ENCODE peak calls at places on chromosome 3, in nine cellular contexts. W is B cell; O is LoVo; G is T-helper 9 cell; E is activated naive CD8-positive, alpha-beta T cell treated with anti-CD3 and anti-CD28 coated beads, Interleukin-2, amount 50 U/mL, for 16 hours; M is cerebellar cortex; B is uterus; N is fibroblast of pulmonary artery; D is skeletal muscle cell. S is an unnamed sample.

GRCh38 chr3:46921041-46921440 is 43.5 kb downstream of the PTH1R start:
- DNase-seq in G (no peak), D (no peak), W (no peak), M (no peak), O (no peak), N (no peak), B (no peak), E (no peak), S (no peak)

GRCh38 chr3:100537646-100538338 is 45.4 kb downstream of the TMEM45A start:
- DNase-seq in E (no peak), M (no peak), B (no peak), G (no peak), D (no peak), W (no peak), O (no peak), N (no peak), S (no peak)

GRCh38 chr3:37996785-37997301 is 6.3 kb downstream of the VILL start:
- DNase-seq in B (peak), O (peak), G (peak), N (peak), M (peak), W (peak), E (peak), D (peak), S (peak)

GRCh38 chr3:126535636-126536035 is 11.7 kb downstream of the CHST13 start:
- DNase-seq in M (no peak), W (no peak), E (no peak), G (no peak), D (no peak), N (no peak), O (no peak), B (no peak), S (no peak)

GRCh38 chr3:81760215-81760614 is 1.2 kb downstream of the GBE1 start:
- DNase-seq in G (no peak), O (no peak), E (no peak), M (peak), B (no peak), N (no peak), W (no peak), D (no peak), S (no peak)

GRCh38 chr3:127431066-127431465 is 143.2 kb upstream of the PRR20G start:
- DNase-seq in M (peak), O (no peak), W (no peak), G (no peak), D (no peak), E (no peak), N (no peak), B (peak), S (no peak)

GRCh38 chr3:197810901-197811300 is 19.8 kb downstream of the LRCH3 start:
- DNase-seq in G (no peak), O (no peak), B (no peak), M (no peak), W (no peak), N (peak), E (no peak), D (no peak), S (no peak)

GRCh38 chr3:1082024-1082633 is 10.7 kb upstream of the CNTN6 start:
- DNase-seq in M (peak), O (peak), G (no peak), E (no peak), W (no peak), N (peak), D (peak), B (no peak), S (no peak)

GRCh38 chr3:192825191-192825590 is 92.5 kb downstream of the MB21D2 start:
- DNase-seq in B (no peak), O (no peak), D (no peak), N (peak), M (no peak), W (no peak), G (no peak), E (no peak), S (no peak)

GRCh38 chr3:110487840-110488239 is 583.8 kb upstream of the NECTIN3 start:
- DNase-seq in M (no peak), D (no peak), N (no peak), W (no peak), E (no peak), O (no peak), G (no peak), B (no peak), S (no peak)

GRCh38 chr3:50623840-50624474 is 7.0 kb downstream of the MAPKAPK3 start:
- DNase-seq in E (no peak), M (no peak), W (no peak), G (no peak), N (no peak), D (no peak), B (no peak), O (no peak), S (peak)

GRCh38 chr3:72353236-72354105 is 494.8 kb downstream of the SHQ1 start:
- DNase-seq in E (no peak), N (no peak), B (no peak), G (no peak), W (no peak), D (no peak), O (no peak), M (no peak), S (no peak)

GRCh38 chr3:46649436-46649835 is 37.1 kb downstream of the FAM240A start:
- DNase-seq in W (no peak), G (no peak), M (no peak), O (no peak), B (no peak), D (no peak), N (no peak), E (no peak), S (no peak)

GRCh38 chr3:64740232-64740631 is 52.4 kb upstream of the ADAMTS9 start:
- DNase-seq in E (no peak), W (no peak), D (peak), G (no peak), M (no peak), B (peak), N (peak), O (no peak), S (no peak)

GRCh38 chr3:194857459-194858113 is 171.9 kb downstream of the FAM43A start:
- DNase-seq in W (no peak), E (no peak), G (no peak), O (no peak), N (no peak), M (no peak), D (no peak), B (no peak), S (no peak)

GRCh38 chr3:13105851-13106250 is 32.6 kb upstream of the IQSEC1 start:
- DNase-seq in G (no peak), W (no peak), D (no peak), M (no peak), E (no peak), N (no peak), B (no peak), O (no peak), S (no peak)

GRCh38 chr3:13579089-13579488 is 30.2 kb downstream of the FBLN2 start:
- DNase-seq in D (peak), E (no peak), W (no peak), B (no peak), N (peak), G (no peak), M (no peak), O (no peak), S (no peak)

GRCh38 chr3:155604967-155605366 is 139.9 kb downstream of the PLCH1 start:
- DNase-seq in M (no peak), G (no peak), B (no peak), O (no peak), E (no peak), D (no peak), N (no peak), W (no peak), S (no peak)